ENCODE peak calls at places on chromosomes 1 and 21, in four cellular contexts. V is stimulated activated CD8-positive, alpha-beta memory T cell treated with anti-CD3 and anti-CD28 coated beads, Interleukin-2, amount 100 ng/mL, for 1 hour; N is ovary; C is GM20000. L is an unnamed sample.

GRCh38 chr1:18686540-18686939 is 55.9 kb downstream of the PAX7 start:
- DNase-seq in C (no peak), V (no peak), N (no peak), L (no peak)

GRCh38 chr1:196598902-196599301 is 9.3 kb downstream of the KCNT2 start:
- DNase-seq in C (no peak), V (no peak), N (no peak), L (no peak)

GRCh38 chr1:156665539-156665938 is 11.7 kb downstream of the NES start:
- DNase-seq in V (no peak), N (no peak), C (no peak), L (no peak)

GRCh38 chr1:241842565-241842964 is 5.4 kb upstream of the EXO1 start:
- DNase-seq in N (no peak), C (no peak), V (no peak), L (no peak)

GRCh38 chr1:198234511-198235251 is 77.9 kb downstream of the NEK7 start:
- DNase-seq in N (no peak), C (no peak), V (no peak), L (no peak)

GRCh38 chr1:200776949-200777348 is 38.3 kb downstream of the CAMSAP2 start:
- DNase-seq in V (no peak), C (no peak), N (no peak), L (no peak)

GRCh38 chr21:34726627-34727337 is 58.0 kb downstream of the CLIC6 start:
- DNase-seq in V (no peak), C (no peak), N (no peak), L (no peak)

GRCh38 chr1:189929501-189930099 is 548.1 kb downstream of the BRINP3 start:
- DNase-seq in C (no peak), N (no peak), V (no peak), L (no peak)

GRCh38 chr1:81800741-81801031 is at the start of gene ADGRL2:
- DNase-seq in V (no peak), C (no peak), N (peak), L (no peak)

L was measured in GM13976.